ENCODE peak calls at places on chromosomes 13 and 19, in five cellular contexts. N is GM06990, S is left lung, Q is AG04450, M is WERI-Rb-1. W is an unnamed sample.

GRCh38 chr13:108425056-108425455 is 155.5 kb downstream of the TNFSF13B start:
- DNase-seq in N (no peak), S (no peak), Q (no peak), M (no peak), W (no peak)

GRCh38 chr13:41515491-41516139 is 58.3 kb downstream of the RGCC start:
- DNase-seq in N (no peak), S (peak), Q (no peak), M (no peak), W (no peak)

GRCh38 chr19:734716-735115 is 16.2 kb upstream of the MISP start:
- DNase-seq in N (no peak), S (no peak), Q (no peak), M (no peak), W (no peak)

GRCh38 chr13:112961457-112962369 is 7.3 kb upstream of the MCF2L start:
- DNase-seq in N (no peak), S (peak), Q (no peak), M (no peak), W (peak)

GRCh38 chr19:11577451-11578341 is at the start of gene ACP5:
- DNase-seq in N (no peak), S (no peak), Q (no peak), M (peak), W (no peak)

GRCh38 chr19:19381007-19381926 is 24.2 kb upstream of the GATAD2A start:
- DNase-seq in N (peak), S (no peak), Q (no peak), M (no peak), W (no peak)

GRCh38 chr13:72137782-72138181 is 270.8 kb upstream of the DACH1 start:
- DNase-seq in N (no peak), S (no peak), Q (no peak), M (no peak), W (no peak)

GRCh38 chr19:32404939-32405430 is 585 bp upstream of the DPY19L3 start:
- DNase-seq in N (no peak), S (peak), Q (no peak), M (peak), W (no peak)

GRCh38 chr13:109784590-109785140 is 1.7 kb downstream of the IRS2 start:
- DNase-seq in N (no peak), S (peak), Q (no peak), M (peak), W (peak)

GRCh38 chr19:38203197-38203596 is 20.8 kb downstream of the DPF1 start:
- DNase-seq in N (no peak), S (no peak), Q (no peak), M (no peak), W (no peak)

GRCh38 chr13:106036870-106037269 is 498.6 kb downstream of the EFNB2 start:
- DNase-seq in N (no peak), S (no peak), Q (no peak), M (peak), W (no peak)

GRCh38 chr19:2609389-2610116 is 92.9 kb downstream of the GNG7 start:
- DNase-seq in N (peak), S (no peak), Q (no peak), M (no peak), W (no peak)

DNA sequence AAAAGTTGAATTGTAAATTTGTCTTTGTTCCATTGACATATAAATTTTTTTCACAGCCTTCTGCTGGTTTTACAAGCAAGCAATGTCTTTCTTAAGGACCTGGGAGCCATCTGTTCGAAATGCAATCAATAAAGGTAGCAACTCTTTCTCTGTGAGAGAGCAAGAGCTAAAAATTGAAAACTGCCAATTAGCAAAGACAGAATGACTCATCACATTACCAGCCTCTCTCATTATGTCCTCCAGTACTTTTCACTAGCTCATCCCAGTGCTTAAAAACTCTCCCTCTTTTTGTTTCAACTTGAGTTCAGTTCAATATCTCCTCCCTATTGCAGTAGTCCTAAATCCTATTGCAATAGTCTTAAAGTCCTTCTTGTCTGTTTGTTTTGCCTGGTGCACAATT is 760.7 kb upstream of the SLITRK6 start:
- DNase-seq in N (no peak), S (no peak), Q (no peak), M (no peak), W (no peak)
- TF ChIP-seq CTCF in N (no peak), S (no peak), Q (no peak), M (no peak), W (no peak)

GRCh38 chr19:57888107-57888493 is 737 bp downstream of the ZNF814 start:
- DNase-seq in N (no peak), S (no peak), Q (no peak), M (no peak), W (no peak)
- TF ChIP-seq CTCF in N (no peak), S (no peak), Q (no peak), M (no peak), W (no peak)

GRCh38 chr13:30617315-30618185 is at the start of gene USPL1:
- DNase-seq in N (peak), S (peak), Q (peak), M (peak), W (peak)
- TF ChIP-seq CTCF in N (peak), S (peak), Q (peak), M (no peak), W (no peak)

GRCh38 chr19:47768604-47769003 is 9.9 kb upstream of the SELENOW start:
- DNase-seq in N (no peak), S (no peak), Q (no peak), M (no peak), W (no peak)
- TF ChIP-seq CTCF in N (no peak), S (no peak), Q (no peak), M (no peak), W (no peak)

GRCh38 chr19:36139473-36140288 is at the start of gene CAPNS1:
- DNase-seq in N (peak), S (peak), Q (peak), M (peak), W (peak)
- TF ChIP-seq CTCF in N (peak), S (no peak), Q (no peak), M (peak), W (no peak)